ENCODE peak calls at places on chromosomes 5 and 9, in ten cellular contexts. M, V, Q, S, L, I, U, F, D and N are unnamed samples.

GRCh38 chr9:112380102-112380581 is at the start of gene HSDL2:
- DNase-seq in M (no peak), V (peak), Q (peak), S (no peak), L (peak), I (no peak), U (peak), F (no peak), D (no peak), N (no peak)

GRCh38 chr9:104682642-104683041 is 11.7 kb upstream of the OR13D1 start:
- DNase-seq in M (no peak), V (no peak), Q (peak), S (no peak), L (no peak), I (peak), U (no peak), F (no peak), D (no peak), N (no peak)

GRCh38 chr5:55440188-55440646 is 94.5 kb downstream of the PLPP1 start:
- DNase-seq in M (no peak), V (peak), Q (no peak), S (no peak), L (no peak), I (no peak), U (no peak), F (no peak), D (no peak), N (no peak)

GRCh38 chr9:112241491-112241890 is 66.4 kb upstream of the SUSD1 start:
- DNase-seq in M (no peak), V (no peak), Q (no peak), S (no peak), L (no peak), I (no peak), U (no peak), F (no peak), D (no peak), N (no peak)

GRCh38 chr5:55234171-55234700 is 828 bp upstream of the CCNO start:
- DNase-seq in M (peak), V (no peak), Q (peak), S (no peak), L (no peak), I (no peak), U (peak), F (no peak), D (no peak), N (no peak)

GRCh38 chr5:68214472-68215207 is 916 bp upstream of the PIK3R1 start:
- DNase-seq in M (no peak), V (peak), Q (no peak), S (no peak), L (no peak), I (peak), U (no peak), F (no peak), D (no peak), N (no peak)

GRCh38 chr5:57538341-57538955 is 55.8 kb upstream of the ACTBL2 start:
- DNase-seq in M (no peak), V (no peak), Q (no peak), S (no peak), L (no peak), I (no peak), U (no peak), F (no peak), D (no peak), N (no peak)

GRCh38 chr5:67377651-67378050 is 181.1 kb upstream of the CD180 start:
- DNase-seq in M (no peak), V (no peak), Q (no peak), S (no peak), L (no peak), I (no peak), U (no peak), F (no peak), D (no peak), N (no peak)

GRCh38 chr5:6773342-6774035 is 60.3 kb downstream of the TENT4A start:
- DNase-seq in M (peak), V (no peak), Q (no peak), S (no peak), L (no peak), I (no peak), U (no peak), F (no peak), D (no peak), N (peak)

GRCh38 chr5:9699681-9700080 is 69.5 kb upstream of the TAS2R1 start:
- DNase-seq in M (no peak), V (no peak), Q (no peak), S (no peak), L (no peak), I (no peak), U (no peak), F (no peak), D (no peak), N (no peak)

GRCh38 chr5:167363065-167363464 is 928.4 kb upstream of the WWC1 start:
- DNase-seq in M (no peak), V (no peak), Q (no peak), S (no peak), L (no peak), I (no peak), U (no peak), F (no peak), D (no peak), N (no peak)

GRCh38 chr9:16871358-16872151 is 1.1 kb upstream of the BNC2 start:
- DNase-seq in M (peak), V (peak), Q (peak), S (peak), L (peak), I (peak), U (peak), F (no peak), D (peak), N (peak)

GRCh38 chr9:77952641-77953341 is 78.8 kb downstream of the GNAQ start:
- DNase-seq in M (no peak), V (no peak), Q (peak), S (no peak), L (no peak), I (no peak), U (no peak), F (no peak), D (no peak), N (no peak)

GRCh38 chr9:18448101-18448500 is 25.9 kb upstream of the ADAMTSL1 start:
- DNase-seq in M (no peak), V (no peak), Q (no peak), S (no peak), L (no peak), I (no peak), U (no peak), F (no peak), D (no peak), N (no peak)

GRCh38 chr9:36161187-36161586 is 8.0 kb upstream of the CCIN start:
- DNase-seq in M (no peak), V (no peak), Q (no peak), S (no peak), L (no peak), I (no peak), U (no peak), F (no peak), D (no peak), N (no peak)

GRCh38 chr5:87722286-87722685 is 309.6 kb upstream of the CCNH start:
- DNase-seq in M (no peak), V (no peak), Q (no peak), S (no peak), L (no peak), I (no peak), U (no peak), F (no peak), D (no peak), N (no peak)

GRCh38 chr5:60738461-60738860 is 38.5 kb upstream of the DEPDC1B start:
- DNase-seq in M (no peak), V (no peak), Q (no peak), S (no peak), L (no peak), I (no peak), U (no peak), F (no peak), D (no peak), N (no peak)

GRCh38 chr5:138408023-138408422 is 30.8 kb upstream of the REEP2 start:
- DNase-seq in M (no peak), V (no peak), Q (no peak), S (no peak), L (no peak), I (no peak), U (peak), F (no peak), D (no peak), N (no peak)

GRCh38 chr5:122885038-122885517 is 39.7 kb downstream of the SNX24 start:
- DNase-seq in M (no peak), V (no peak), Q (no peak), S (no peak), L (no peak), I (no peak), U (no peak), F (no peak), D (no peak), N (no peak)

GRCh38 chr9:116099821-116100220 is 53.8 kb upstream of the PAPPA start:
- DNase-seq in M (no peak), V (no peak), Q (no peak), S (no peak), L (no peak), I (no peak), U (no peak), F (no peak), D (no peak), N (no peak)

GRCh38 chr5:139061274-139061673 is 136.9 kb downstream of the SIL1 start:
- DNase-seq in M (peak), V (peak), Q (no peak), S (peak), L (no peak), I (peak), U (peak), F (no peak), D (peak), N (peak)

GRCh38 chr5:13987843-13988464 is 43.5 kb upstream of the DNAH5 start:
- DNase-seq in M (peak), V (peak), Q (peak), S (no peak), L (no peak), I (peak), U (peak), F (no peak), D (no peak), N (no peak)

GRCh38 chr5:134949335-134949734 is 18.4 kb upstream of the CATSPER3 start:
- DNase-seq in M (no peak), V (no peak), Q (no peak), S (no peak), L (no peak), I (no peak), U (no peak), F (no peak), D (no peak), N (no peak)

GRCh38 chr9:99822596-99823391 is 1.1 kb downstream of the NR4A3 start:
- DNase-seq in M (peak), V (peak), Q (peak), S (peak), L (peak), I (peak), U (peak), F (no peak), D (peak), N (no peak)

GRCh38 chr9:137724114-137724445 is 105.3 kb downstream of the EHMT1 start:
- DNase-seq in M (no peak), V (no peak), Q (no peak), S (no peak), L (no peak), I (no peak), U (no peak), F (no peak), D (no peak), N (no peak)

GRCh38 chr5:133913413-133914155 is 54.8 kb downstream of the C5orf15 start:
- DNase-seq in M (no peak), V (no peak), Q (no peak), S (no peak), L (no peak), I (no peak), U (peak), F (no peak), D (no peak), N (no peak)

GRCh38 chr5:130896636-130897035 is 268.4 kb downstream of the HINT1 start:
- DNase-seq in M (no peak), V (no peak), Q (no peak), S (no peak), L (no peak), I (no peak), U (no peak), F (no peak), D (no peak), N (no peak)

GRCh38 chr9:130927995-130928900 is 10.8 kb downstream of the FIBCD1 start:
- DNase-seq in M (peak), V (no peak), Q (no peak), S (no peak), L (no peak), I (peak), U (peak), F (no peak), D (peak), N (no peak)

GRCh38 chr5:115859378-115859777 is 17.6 kb downstream of the AP3S1 start:
- DNase-seq in M (no peak), V (no peak), Q (no peak), S (no peak), L (no peak), I (no peak), U (no peak), F (no peak), D (no peak), N (no peak)

GRCh38 chr5:31847354-31847753 is 208.4 kb downstream of the PDZD2 start:
- DNase-seq in M (no peak), V (no peak), Q (no peak), S (no peak), L (peak), I (no peak), U (no peak), F (no peak), D (no peak), N (no peak)

GRCh38 chr5:116135344-116135743 is 50.5 kb downstream of the COMMD10 start:
- DNase-seq in M (no peak), V (no peak), Q (no peak), S (no peak), L (no peak), I (no peak), U (no peak), F (no peak), D (no peak), N (no peak)

GRCh38 chr9:92146610-92147009 is 31.4 kb upstream of the SPTLC1 start:
- DNase-seq in M (no peak), V (no peak), Q (no peak), S (no peak), L (no peak), I (no peak), U (no peak), F (no peak), D (no peak), N (no peak)
- TF ChIP-seq POLR2A in M (no peak), V (no peak), Q (no peak), S (no peak), L (no peak), I (no peak), U (no peak), F (no peak), D (no peak), N (no peak)

GRCh38 chr5:1090538-1090937 is 21.3 kb downstream of the SLC12A7 start:
- DNase-seq in M (no peak), V (no peak), Q (no peak), S (no peak), L (no peak), I (no peak), U (no peak), F (no peak), D (peak), N (no peak)
- TF ChIP-seq POLR2A in M (no peak), V (no peak), Q (no peak), S (no peak), L (no peak), I (no peak), U (no peak), F (no peak), D (no peak), N (no peak)

GRCh38 chr5:16504571-16504970 is 39.0 kb upstream of the ZNF622 start:
- DNase-seq in M (no peak), V (no peak), Q (no peak), S (no peak), L (no peak), I (no peak), U (no peak), F (no peak), D (no peak), N (no peak)
- TF ChIP-seq POLR2A in M (no peak), V (no peak), Q (no peak), S (no peak), L (no peak), I (no peak), U (no peak), F (no peak), D (no peak), N (no peak)

GRCh38 chr9:128117613-128118471 is 9.7 kb downstream of the PTGES2 start:
- DNase-seq in M (peak), V (peak), Q (peak), S (peak), L (peak), I (peak), U (peak), F (peak), D (peak), N (peak)

GRCh38 chr9:128114326-128115186 is 13.0 kb downstream of the PTGES2 start:
- DNase-seq in M (peak), V (peak), Q (no peak), S (peak), L (peak), I (no peak), U (peak), F (no peak), D (peak), N (no peak)

GRCh38 chr9:128113526-128114325 is 13.8 kb downstream of the PTGES2 start:
- DNase-seq in M (no peak), V (no peak), Q (no peak), S (peak), L (no peak), I (no peak), U (peak), F (no peak), D (peak), N (no peak)

GRCh38 chr9:128116104-128117083 is 11.1 kb downstream of the PTGES2 start:
- DNase-seq in M (peak), V (peak), Q (no peak), S (peak), L (peak), I (no peak), U (peak), F (no peak), D (peak), N (peak)

GRCh38 chr9:128115187-128116103 is 12.1 kb downstream of the PTGES2 start:
- DNase-seq in M (peak), V (peak), Q (peak), S (peak), L (peak), I (no peak), U (peak), F (no peak), D (peak), N (no peak)
- TF ChIP-seq POLR2A in M (no peak), V (no peak), Q (peak), S (peak), L (no peak), I (no peak), U (peak), F (no peak), D (no peak), N (no peak)

GRCh38 chr5:157670662-157671591 is at the start of gene C5orf52:
- DNase-seq in M (peak), V (peak), Q (peak), S (peak), L (peak), I (peak), U (no peak), F (no peak), D (peak), N (no peak)
- TF ChIP-seq POLR2A in M (no peak), V (no peak), Q (no peak), S (no peak), L (no peak), I (no peak), U (no peak), F (no peak), D (no peak), N (no peak)